ENCODE peak calls at places on chromosomes 16 and 17, in seven cellular contexts. O is pancreas, G is Peyer's patch, Y is AG10803, W is breast epithelium, P is MM.1S, X is HL-60. R is an unnamed sample.

GRCh38 chr16:26983426-26983825 is 83.3 kb upstream of the C16orf82 start:
- DNase-seq in O (no peak), G (no peak), Y (peak), W (no peak), P (no peak), X (no peak), R (no peak)

GRCh38 chr17:14123579-14124278 is 54.4 kb downstream of the COX10 start:
- DNase-seq in O (no peak), G (no peak), Y (no peak), W (no peak), P (peak), X (no peak), R (peak)

GRCh38 chr17:51251010-51251409 is 8.8 kb downstream of the MBTD1 start:
- DNase-seq in O (no peak), G (no peak), Y (peak), W (no peak), P (no peak), X (no peak), R (no peak)

GRCh38 chr16:5062051-5062450 is 3.7 kb downstream of the C16orf89 start:
- DNase-seq in O (no peak), G (no peak), Y (no peak), W (no peak), P (no peak), X (no peak), R (no peak)

GRCh38 chr16:22098538-22099255 is 6.4 kb downstream of the VWA3A start:
- DNase-seq in O (no peak), G (no peak), Y (peak), W (no peak), P (peak), X (peak), R (peak)

GRCh38 chr17:43359469-43360105 is 39.2 kb upstream of the ARL4D start:
- DNase-seq in O (no peak), G (no peak), Y (no peak), W (no peak), P (no peak), X (no peak), R (no peak)

GRCh38 chr16:29738514-29738913 is 7.3 kb downstream of the C16orf54 start:
- DNase-seq in O (no peak), G (peak), Y (no peak), W (no peak), P (peak), X (no peak), R (no peak)

GRCh38 chr17:68908045-68908444 is 47.1 kb downstream of the ABCA8 start:
- DNase-seq in O (no peak), G (no peak), Y (no peak), W (no peak), P (no peak), X (no peak), R (no peak)

GRCh38 chr16:50275428-50276127 is 9.2 kb downstream of the ADCY7 start:
- DNase-seq in O (no peak), G (no peak), Y (no peak), W (no peak), P (peak), X (no peak), R (no peak)

DNA sequence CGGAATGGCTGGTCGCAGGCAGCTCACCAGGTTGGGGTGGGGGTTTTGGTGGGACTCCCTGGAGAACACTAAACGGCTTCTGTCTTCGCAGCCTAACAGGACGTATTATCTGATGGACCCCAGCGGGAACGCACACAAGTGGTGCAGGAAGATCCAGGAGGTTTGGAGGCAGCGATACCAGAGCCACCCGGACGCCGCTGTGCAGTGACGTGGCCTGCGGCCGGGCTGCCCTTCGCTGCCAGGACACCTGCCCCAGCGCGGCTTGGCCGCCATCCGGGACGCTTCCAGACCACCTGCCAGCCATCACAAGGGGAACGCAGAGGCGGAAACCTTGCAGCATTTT is 59.7 kb downstream of the PDPK1 start:
- DNase-seq in O (no peak), G (no peak), Y (no peak), W (peak), P (no peak), X (no peak), R (no peak)
- H3K4me3 ChIP-seq in O (no peak), G (no peak), Y (no peak), W (no peak), P (no peak), X (no peak), R (no peak)

GRCh38 chr16:11915644-11916523 is at the start of gene GSPT1:
- DNase-seq in O (peak), G (peak), Y (peak), W (peak), P (peak), X (peak), R (peak)

GRCh38 chr16:11916524-11917285 is 949 bp upstream of the GSPT1 start:
- DNase-seq in O (peak), G (peak), Y (peak), W (peak), P (no peak), X (no peak), R (no peak)

GRCh38 chr16:11914210-11914758 is 1.5 kb downstream of the GSPT1 start:
- DNase-seq in O (no peak), G (no peak), Y (no peak), W (no peak), P (peak), X (no peak), R (no peak)

GRCh38 chr16:11913425-11914079 is 2.2 kb downstream of the GSPT1 start:
- DNase-seq in O (no peak), G (no peak), Y (no peak), W (no peak), P (no peak), X (no peak), R (no peak)

GRCh38 chr16:11914759-11915643 is 755 bp downstream of the GSPT1 start:
- DNase-seq in O (peak), G (peak), Y (peak), W (no peak), P (peak), X (peak), R (no peak)
- TF ChIP-seq CTCF in O (no peak), G (no peak), Y (no peak), W (no peak), P (no peak), X (no peak), R (no peak)

GRCh38 chr16:19348578-19349315 is 63.2 kb downstream of the CLEC19A start:
- DNase-seq in O (no peak), G (no peak), Y (no peak), W (no peak), P (no peak), X (no peak), R (no peak)
- H3K4me3 ChIP-seq in O (no peak), G (no peak), Y (no peak), W (no peak), P (no peak), X (no peak), R (no peak)

GRCh38 chr16:73956592-73957495 is 339.8 kb upstream of the PSMD7 start:
- DNase-seq in O (peak), G (peak), Y (peak), W (no peak), P (peak), X (peak), R (peak)
- TF ChIP-seq CTCF in O (peak), G (peak), Y (peak), W (peak), P (peak), X (peak), R (peak)

DNA sequence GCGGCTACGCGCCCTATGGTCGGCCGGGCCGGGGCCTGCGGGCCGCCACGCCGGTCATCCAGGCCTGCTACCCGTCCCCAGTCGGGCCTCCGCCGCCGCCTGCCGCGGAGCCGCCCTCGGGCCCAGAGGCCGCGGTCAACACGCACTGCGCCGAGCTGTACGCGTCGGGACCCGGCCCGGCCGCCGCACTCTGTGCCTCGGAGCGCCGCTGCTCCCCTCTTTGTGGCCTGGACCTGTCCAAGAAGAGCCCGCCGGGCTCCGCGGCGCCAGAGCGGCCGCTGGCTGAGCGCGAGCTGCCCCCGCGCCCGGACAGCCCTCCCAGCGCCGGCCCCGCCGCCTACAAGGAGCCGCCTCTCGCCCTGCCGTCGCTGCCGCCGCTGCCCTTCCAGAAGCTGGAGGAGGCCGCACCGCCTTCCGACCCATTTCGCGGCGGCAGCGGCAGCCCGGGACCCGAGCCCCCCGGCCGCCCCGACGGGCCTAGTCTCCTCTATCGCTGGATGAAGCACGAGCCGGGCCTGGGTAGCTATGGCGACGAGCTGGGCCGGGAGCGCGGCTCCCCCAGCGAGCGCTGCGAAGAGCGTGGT is 2.3 kb downstream of the HIC1 start:
- DNase-seq in O (no peak), G (no peak), Y (no peak), W (no peak), P (no peak), X (no peak), R (no peak)
- H3K4me3 ChIP-seq in O (no peak), G (peak), Y (no peak), W (peak), P (no peak), X (no peak), R (peak)

DNA sequence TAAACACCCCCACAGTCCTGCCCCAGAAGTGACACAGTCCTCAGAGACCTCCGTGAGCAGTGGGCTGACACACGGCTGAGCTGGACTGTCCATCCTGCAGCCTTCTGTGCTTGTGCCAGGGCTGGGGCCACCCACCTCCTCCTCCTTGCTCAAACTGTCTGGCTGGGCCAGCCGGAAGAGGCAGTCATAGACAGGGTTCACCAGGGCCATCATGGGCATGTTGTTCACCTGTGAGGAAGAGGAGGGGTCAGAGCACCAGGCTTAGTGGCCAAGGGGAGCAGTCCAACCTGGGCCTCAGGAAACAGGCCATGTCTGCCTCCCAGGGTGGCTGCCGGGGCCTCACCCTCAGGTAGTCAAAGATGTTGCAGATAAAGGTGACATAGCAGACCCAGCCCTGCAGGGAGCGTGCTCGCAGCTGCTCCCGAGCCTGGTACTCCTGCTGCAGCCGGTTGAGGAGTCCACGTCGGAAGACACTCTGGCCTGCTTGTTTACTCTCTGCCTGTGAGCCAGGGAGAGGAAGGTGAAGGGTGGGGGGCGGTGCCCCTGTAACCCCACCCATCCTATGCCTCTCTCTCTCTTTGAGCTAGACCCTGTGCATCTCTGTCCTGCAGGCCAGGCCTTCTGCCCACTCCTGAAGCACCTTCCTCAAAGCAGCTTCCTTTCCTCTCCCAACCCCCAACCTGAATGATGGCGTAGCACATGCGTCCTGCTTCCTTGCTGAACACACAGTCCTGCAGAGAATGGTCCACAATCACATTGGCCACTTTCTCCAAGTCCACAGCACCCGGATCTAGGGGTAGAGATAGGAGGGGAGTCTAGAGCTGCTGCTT is 3.4 kb downstream of the MIF4GD start:
- DNase-seq in O (no peak), G (no peak), Y (no peak), W (no peak), P (no peak), X (peak), R (no peak)
- TF ChIP-seq CTCF in O (no peak), G (peak), Y (no peak), W (no peak), P (no peak), X (no peak), R (peak)

GRCh38 chr17:17739388-17740066 is 58.3 kb downstream of the RAI1 start:
- DNase-seq in O (peak), G (no peak), Y (peak), W (no peak), P (no peak), X (no peak), R (no peak)
- H3K4me3 ChIP-seq in O (no peak), G (no peak), Y (no peak), W (no peak), P (no peak), X (no peak), R (no peak)

GRCh38 chr16:70578035-70578434 is 54.4 kb downstream of the SF3B3 start:
- DNase-seq in O (no peak), G (peak), Y (no peak), W (no peak), P (no peak), X (no peak), R (no peak)

GRCh38 chr16:70586731-70587130 is 59.6 kb upstream of the IL34 start:
- DNase-seq in O (no peak), G (no peak), Y (no peak), W (no peak), P (no peak), X (no peak), R (no peak)

GRCh38 chr16:70579648-70580630 is 56.3 kb downstream of the SF3B3 start:
- DNase-seq in O (no peak), G (peak), Y (no peak), W (no peak), P (no peak), X (no peak), R (no peak)

GRCh38 chr16:70579248-70579647 is 55.6 kb downstream of the SF3B3 start:
- DNase-seq in O (no peak), G (no peak), Y (no peak), W (no peak), P (no peak), X (no peak), R (no peak)

DNA sequence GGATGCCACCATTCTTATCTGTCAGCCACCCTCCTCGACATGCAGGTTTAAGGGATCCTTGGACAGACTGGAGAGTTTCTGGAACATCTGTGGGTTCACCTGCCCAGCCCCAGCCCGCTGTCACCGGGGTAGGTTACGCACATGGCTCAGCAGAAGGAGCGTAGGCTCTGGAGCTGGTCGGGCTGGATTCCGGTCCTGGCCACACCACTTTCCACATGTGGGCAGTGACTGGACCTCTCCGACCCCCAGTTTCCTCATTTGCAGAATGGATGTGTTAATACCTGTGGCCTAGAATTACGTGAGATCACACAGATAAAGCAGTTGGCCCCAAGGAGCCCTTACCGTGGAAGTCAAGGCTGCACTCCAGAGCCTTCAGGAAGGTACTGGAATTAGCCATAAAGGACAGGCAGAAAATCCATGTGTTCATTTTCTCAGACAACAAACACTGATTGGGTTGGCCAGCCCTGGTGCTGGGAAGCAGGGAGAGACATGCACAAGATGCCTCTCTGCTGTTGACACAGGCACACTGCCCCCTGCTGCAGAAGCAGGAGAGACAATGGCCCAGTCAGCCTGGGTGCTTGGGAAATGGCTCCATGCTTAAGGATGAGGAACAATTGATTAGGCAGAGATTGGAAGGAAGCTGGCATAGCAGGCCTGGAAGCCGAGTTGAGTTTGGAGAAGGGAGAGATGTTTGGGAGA is 58.8 kb downstream of the SF3B3 start:
- DNase-seq in O (no peak), G (no peak), Y (no peak), W (no peak), P (no peak), X (no peak), R (no peak)
- TF ChIP-seq CTCF in O (no peak), G (no peak), Y (peak), W (no peak), P (peak), X (no peak), R (peak)

GRCh38 chr17:15649861-15650391 is 30.4 kb upstream of the FBXW10B start:
- DNase-seq in O (no peak), G (peak), Y (peak), W (peak), P (no peak), X (no peak), R (no peak)
- H3K4me3 ChIP-seq in O (no peak), G (peak), Y (peak), W (peak), P (no peak), X (no peak), R (no peak)

GRCh38 chr16:20349615-20350014 is 2.9 kb downstream of the UMOD start:
- DNase-seq in O (no peak), G (no peak), Y (no peak), W (no peak), P (no peak), X (no peak), R (no peak)
- TF ChIP-seq CTCF in O (no peak), G (no peak), Y (no peak), W (no peak), P (no peak), X (no peak), R (no peak)